ENCODE peak calls at places on chromosome 14, in seven cellular contexts. N is fibroblast of lung; W is stimulated activated CD8-positive, alpha-beta memory T cell treated with anti-CD3 and anti-CD28 coated beads, Interleukin-15, amount 100 ng/mL, for 24 hours; O is CD8-positive, alpha-beta memory T cell; K is fibroblast of mammary gland; G is astrocyte; Z is omental fat pad. E is an unnamed sample.

GRCh38 chr14:99718031-99718810 is 34.1 kb downstream of the CYP46A1 start:
- DNase-seq in N (no peak), W (no peak), O (no peak), K (no peak), G (no peak), Z (no peak), E (no peak)

GRCh38 chr14:63438065-63438757 is 105.0 kb downstream of the PPP2R5E start:
- DNase-seq in N (peak), W (no peak), O (peak), K (peak), G (peak), Z (peak), E (no peak)

GRCh38 chr14:64293976-64294671 is at the start of gene ESR2:
- DNase-seq in N (peak), W (no peak), O (peak), K (peak), G (peak), Z (no peak), E (no peak)

GRCh38 chr14:26872510-26872909 is 274.7 kb upstream of the NOVA1 start:
- DNase-seq in N (peak), W (no peak), O (no peak), K (peak), G (peak), Z (no peak), E (no peak)

GRCh38 chr14:68261092-68261842 is 441.7 kb downstream of the RAD51B start:
- DNase-seq in N (no peak), W (no peak), O (no peak), K (no peak), G (no peak), Z (no peak), E (no peak)

GRCh38 chr14:72679591-72680151 is 214.2 kb downstream of the DPF3 start:
- DNase-seq in N (peak), W (no peak), O (no peak), K (no peak), G (no peak), Z (no peak), E (no peak)

GRCh38 chr14:92986254-92987147 is 63.6 kb downstream of the CHGA start:
- DNase-seq in N (peak), W (no peak), O (no peak), K (peak), G (peak), Z (no peak), E (no peak)

GRCh38 chr14:95389471-95390011 is 69.8 kb upstream of the CLMN start:
- DNase-seq in N (no peak), W (no peak), O (no peak), K (peak), G (no peak), Z (no peak), E (no peak)

GRCh38 chr14:30790827-30791226 is 83.5 kb upstream of the COCH start:
- DNase-seq in N (peak), W (no peak), O (no peak), K (peak), G (no peak), Z (no peak), E (no peak)

GRCh38 chr14:86462193-86462592 is 932.2 kb downstream of the FLRT2 start:
- DNase-seq in N (peak), W (no peak), O (no peak), K (peak), G (no peak), Z (no peak), E (no peak)

GRCh38 chr14:101473045-101473729 is 88.1 kb upstream of the DIO3 start:
- DNase-seq in N (no peak), W (no peak), O (no peak), K (no peak), G (no peak), Z (peak), E (no peak)

GRCh38 chr14:29126361-29126760 is 359.8 kb downstream of the FOXG1 start:
- DNase-seq in N (no peak), W (no peak), O (no peak), K (peak), G (no peak), Z (no peak), E (no peak)

GRCh38 chr14:52755607-52756316 is 25.8 kb downstream of the STYX start:
- DNase-seq in N (no peak), W (no peak), O (no peak), K (no peak), G (no peak), Z (no peak), E (no peak)

GRCh38 chr14:93720076-93720815 is 68.0 kb downstream of the PRIMA1 start:
- DNase-seq in N (no peak), W (no peak), O (no peak), K (no peak), G (no peak), Z (no peak), E (no peak)

GRCh38 chr14:72457641-72458040 is 436.3 kb downstream of the DPF3 start:
- DNase-seq in N (peak), W (no peak), O (no peak), K (peak), G (peak), Z (no peak), E (no peak)

GRCh38 chr14:50447491-50447890 is 50.8 kb upstream of the CDKL1 start:
- DNase-seq in N (peak), W (no peak), O (no peak), K (peak), G (peak), Z (no peak), E (no peak)

GRCh38 chr14:59333668-59334067 is 131.5 kb downstream of the GPR135 start:
- DNase-seq in N (peak), W (no peak), O (no peak), K (peak), G (peak), Z (no peak), E (no peak)

GRCh38 chr14:98903371-98903770 is 368.6 kb downstream of the BCL11B start:
- DNase-seq in N (no peak), W (no peak), O (no peak), K (no peak), G (no peak), Z (no peak), E (no peak)

GRCh38 chr14:52522033-52522432 is 30.3 kb downstream of the TXNDC16 start:
- DNase-seq in N (no peak), W (no peak), O (no peak), K (no peak), G (no peak), Z (no peak), E (no peak)

GRCh38 chr14:59359451-59360124 is 105.6 kb downstream of the GPR135 start:
- DNase-seq in N (peak), W (no peak), O (no peak), K (no peak), G (peak), Z (no peak), E (no peak)

GRCh38 chr14:60594077-60594476 is 55.2 kb downstream of the SIX1 start:
- DNase-seq in N (no peak), W (no peak), O (no peak), K (no peak), G (no peak), Z (no peak), E (no peak)

GRCh38 chr14:52111583-52111982 is 42.7 kb upstream of the NID2 start:
- DNase-seq in N (peak), W (no peak), O (no peak), K (peak), G (peak), Z (no peak), E (no peak)